ENCODE peak calls at places on chromosomes 2 and 18, in nine cellular contexts. I is fibroblast of lung; V is stimulated activated naive CD8-positive, alpha-beta T cell treated with anti-CD3 and anti-CD28 coated beads, Interleukin-15, Interleukin-2, amounts not matched to agents 100 U/mL and 50 U/mL, for 24 hours; W is lower lobe of right lung; Y is stimulated activated CD8-positive, alpha-beta memory T cell treated with anti-CD3 and anti-CD28 coated beads, Interleukin-12 subunit alpha, Interleukin-12 subunit beta, amount 100 ng/mL, for 1 hour; N is thoracic aorta; P is posterior cingulate gyrus; S is effector memory CD8-positive, alpha-beta T cell; J is NCI-H2081. X is an unnamed sample.

GRCh38 chr2:113891265-113891959 is 1.5 kb downstream of the ACTR3 start:
- DNase-seq in W (no peak), J (no peak), P (no peak), S (no peak), N (no peak), I (peak; percentile 38), Y (no peak), V (no peak), X (no peak)

GRCh38 chr2:233319256-233319655 is 11.6 kb downstream of the SAG start:
- DNase-seq in V (no peak), P (no peak), Y (no peak), J (no peak), W (no peak), I (no peak), S (no peak), N (no peak), X (no peak)

GRCh38 chr2:144402282-144402681 is 117.6 kb downstream of the ZEB2 start:
- DNase-seq in V (no peak), Y (no peak), N (no peak), S (no peak), W (peak; percentile 53), P (peak; percentile 47), I (peak; percentile 75), J (no peak), X (no peak)

GRCh38 chr2:217160978-217161973 is 301.4 kb upstream of the TNP1 start:
- DNase-seq in S (no peak), J (no peak), Y (no peak), W (no peak), N (no peak), I (no peak), P (no peak), V (no peak), X (no peak)

GRCh38 chr2:69816923-69817542 is 12.4 kb upstream of the GMCL1 start:
- DNase-seq in Y (peak; percentile 57), V (peak; percentile 68), N (peak; percentile 40), P (no peak), W (no peak), J (peak; percentile 72), I (peak; percentile 90), S (peak; percentile 71), X (peak; percentile 92)

GRCh38 chr2:515728-516127 is 161.5 kb downstream of the TMEM18 start:
- DNase-seq in V (no peak), J (no peak), P (no peak), I (no peak), N (no peak), W (no peak), S (no peak), Y (no peak), X (no peak)

GRCh38 chr2:6826081-6826913 is 39.4 kb downstream of the CMPK2 start:
- DNase-seq in N (no peak), S (peak; percentile 38), Y (peak; percentile 23), J (peak; percentile 18), I (peak; percentile 67), V (peak; percentile 68), P (no peak), W (no peak), X (no peak)

GRCh38 chr18:73683618-73684238 is 463.9 kb downstream of the FBXO15 start:
- DNase-seq in W (no peak), N (no peak), I (peak; percentile 58), Y (no peak), P (no peak), J (no peak), S (no peak), V (no peak), X (no peak)

GRCh38 chr2:17628349-17629261 is 88.1 kb downstream of the VSNL1 start:
- DNase-seq in J (no peak), P (no peak), Y (no peak), I (no peak), W (no peak), V (no peak), S (no peak), N (no peak), X (no peak)